ENCODE peak calls at places on chromosomes 11 and 22, in six cellular contexts. One of them, this sample, is unnamed.

GRCh38 chr11:117145393-117145761 is 1.3 kb downstream of the PAFAH1B2 start:
- DNase-seq in fibroblast of pulmonary artery: peak; percentile 56
- DNase-seq in tibial nerve: no peak
- DNase-seq in colonic mucosa: peak; percentile 30
- DNase-seq in foreskin keratinocyte: peak; percentile 36
- DNase-seq in AG09309: no peak
- DNase-seq in this sample: no peak

GRCh38 chr22:34992672-34993071 is 73.3 kb upstream of the ISX start:
- DNase-seq in fibroblast of pulmonary artery: no peak
- DNase-seq in tibial nerve: no peak
- DNase-seq in colonic mucosa: no peak
- DNase-seq in foreskin keratinocyte: no peak
- DNase-seq in AG09309: no peak
- DNase-seq in this sample: no peak

GRCh38 chr11:34970033-34970432 is 53.6 kb downstream of the PDHX start:
- DNase-seq in fibroblast of pulmonary artery: no peak
- DNase-seq in tibial nerve: no peak
- DNase-seq in colonic mucosa: no peak
- DNase-seq in foreskin keratinocyte: no peak
- DNase-seq in AG09309: no peak
- DNase-seq in this sample: no peak

GRCh38 chr11:83363280-83363679 is 77.1 kb upstream of the CCDC90B start:
- DNase-seq in fibroblast of pulmonary artery: no peak
- DNase-seq in tibial nerve: no peak
- DNase-seq in colonic mucosa: no peak
- DNase-seq in foreskin keratinocyte: no peak
- DNase-seq in AG09309: no peak
- DNase-seq in this sample: no peak

GRCh38 chr22:19892249-19892879 is 37.7 kb upstream of the GNB1L start:
- DNase-seq in fibroblast of pulmonary artery: peak; percentile 69
- DNase-seq in tibial nerve: no peak
- DNase-seq in colonic mucosa: no peak
- DNase-seq in foreskin keratinocyte: no peak
- DNase-seq in AG09309: no peak
- DNase-seq in this sample: no peak

GRCh38 chr11:128190312-128190711 is 397.0 kb downstream of the ETS1 start:
- DNase-seq in fibroblast of pulmonary artery: no peak
- DNase-seq in tibial nerve: no peak
- DNase-seq in colonic mucosa: no peak
- DNase-seq in foreskin keratinocyte: no peak
- DNase-seq in AG09309: no peak
- DNase-seq in this sample: no peak

GRCh38 chr11:34181254-34181653 is 75.8 kb downstream of the NAT10 start:
- DNase-seq in fibroblast of pulmonary artery: no peak
- DNase-seq in tibial nerve: no peak
- DNase-seq in colonic mucosa: no peak
- DNase-seq in foreskin keratinocyte: no peak
- DNase-seq in AG09309: no peak
- DNase-seq in this sample: no peak

GRCh38 chr11:29782447-29782846 is 234.4 kb downstream of the KCNA4 start:
- DNase-seq in fibroblast of pulmonary artery: peak; percentile 6
- DNase-seq in tibial nerve: no peak
- DNase-seq in colonic mucosa: no peak
- DNase-seq in foreskin keratinocyte: no peak
- DNase-seq in AG09309: no peak
- DNase-seq in this sample: no peak

GRCh38 chr11:79087238-79087956 is 353.4 kb downstream of the TENM4 start:
- DNase-seq in fibroblast of pulmonary artery: peak; percentile 83
- DNase-seq in tibial nerve: no peak
- DNase-seq in colonic mucosa: no peak
- DNase-seq in foreskin keratinocyte: peak; percentile 28
- DNase-seq in AG09309: peak; percentile 39
- DNase-seq in this sample: no peak

GRCh38 chr22:50272103-50272782 is 2.1 kb upstream of the MAPK11 start:
- DNase-seq in fibroblast of pulmonary artery: peak; percentile 17
- DNase-seq in tibial nerve: no peak
- DNase-seq in colonic mucosa: no peak
- DNase-seq in foreskin keratinocyte: no peak
- DNase-seq in AG09309: no peak
- DNase-seq in this sample: no peak

GRCh38 chr11:83543918-83544491 is 257.8 kb upstream of the CCDC90B start:
- DNase-seq in fibroblast of pulmonary artery: no peak
- DNase-seq in tibial nerve: no peak
- DNase-seq in colonic mucosa: no peak
- DNase-seq in foreskin keratinocyte: peak; percentile 57
- DNase-seq in AG09309: no peak
- DNase-seq in this sample: no peak

GRCh38 chr22:19199479-19199878 is 20.9 kb upstream of the SLC25A1 start:
- DNase-seq in fibroblast of pulmonary artery: no peak
- DNase-seq in tibial nerve: no peak
- DNase-seq in colonic mucosa: no peak
- DNase-seq in foreskin keratinocyte: no peak
- DNase-seq in AG09309: no peak
- DNase-seq in this sample: no peak

GRCh38 chr11:63608353-63609345 is 5.6 kb downstream of the PLAAT3 start:
- DNase-seq in fibroblast of pulmonary artery: peak; percentile 61
- DNase-seq in tibial nerve: no peak
- DNase-seq in colonic mucosa: no peak
- DNase-seq in foreskin keratinocyte: peak; percentile 36
- DNase-seq in AG09309: peak; percentile 70
- DNase-seq in this sample: no peak

GRCh38 chr22:48629631-48630443 is 1197.8 kb downstream of the BRD1 start:
- DNase-seq in fibroblast of pulmonary artery: no peak
- DNase-seq in tibial nerve: no peak
- DNase-seq in colonic mucosa: no peak
- DNase-seq in foreskin keratinocyte: no peak
- DNase-seq in AG09309: no peak
- DNase-seq in this sample: no peak

GRCh38 chr22:22786301-22787115 is 101.1 kb upstream of the IGLL5 start:
- DNase-seq in fibroblast of pulmonary artery: no peak
- DNase-seq in tibial nerve: no peak
- DNase-seq in colonic mucosa: no peak
- DNase-seq in foreskin keratinocyte: no peak
- DNase-seq in AG09309: no peak
- DNase-seq in this sample: no peak

GRCh38 chr11:86152006-86152862 is 83.3 kb upstream of the PICALM start:
- DNase-seq in fibroblast of pulmonary artery: peak; percentile 55
- DNase-seq in tibial nerve: no peak
- DNase-seq in colonic mucosa: no peak
- DNase-seq in foreskin keratinocyte: peak; percentile 91
- DNase-seq in AG09309: no peak
- DNase-seq in this sample: peak; percentile 58

DNA sequence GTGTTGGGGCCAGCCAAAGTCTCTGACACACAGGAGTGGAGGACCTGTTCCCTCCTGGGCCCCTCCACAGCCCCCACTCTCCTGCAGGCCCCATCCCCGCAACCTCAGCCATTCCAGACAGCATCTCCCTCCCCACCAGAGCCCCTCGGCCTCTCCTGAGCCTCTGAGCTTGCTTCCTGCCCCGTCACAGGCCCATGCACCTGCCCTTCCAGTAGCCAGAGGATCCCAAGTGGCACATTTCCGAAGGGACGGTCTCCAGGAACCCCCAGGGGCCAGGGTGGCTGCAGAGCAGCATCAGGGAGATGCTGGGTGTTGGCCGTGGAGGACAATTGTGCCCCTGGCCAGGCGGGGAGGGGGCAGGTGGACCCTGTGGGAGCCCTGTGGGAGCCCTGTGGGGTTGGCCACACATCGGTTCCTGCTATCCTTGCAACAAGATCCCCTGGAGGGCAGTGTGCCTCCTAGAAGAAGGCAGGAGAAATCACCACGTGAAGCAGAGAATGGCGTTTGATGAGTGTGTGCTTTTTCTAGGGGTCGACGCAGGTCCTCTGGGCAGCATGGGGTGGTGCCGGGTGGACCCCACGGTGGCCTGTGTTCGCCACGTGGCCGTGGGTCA is 45.3 kb upstream of the PPARA start:
- DNase-seq in fibroblast of pulmonary artery: no peak
- DNase-seq in tibial nerve: no peak
- DNase-seq in colonic mucosa: no peak
- DNase-seq in foreskin keratinocyte: peak; percentile 68
- DNase-seq in AG09309: no peak
- DNase-seq in this sample: peak; percentile 30
- TF ChIP-seq CTCF in fibroblast of pulmonary artery: no peak
- TF ChIP-seq CTCF in tibial nerve: no peak
- TF ChIP-seq CTCF in colonic mucosa: no peak
- TF ChIP-seq CTCF in foreskin keratinocyte: peak; percentile 32
- TF ChIP-seq CTCF in AG09309: peak; percentile 10
- TF ChIP-seq CTCF in this sample: no peak

GRCh38 chr11:120304526-120304925 is 20.6 kb upstream of the TLCD5 start:
- DNase-seq in fibroblast of pulmonary artery: peak; percentile 39
- DNase-seq in tibial nerve: no peak
- DNase-seq in colonic mucosa: no peak
- DNase-seq in foreskin keratinocyte: peak; percentile 75
- DNase-seq in AG09309: no peak
- DNase-seq in this sample: peak; percentile 35

GRCh38 chr11:120306519-120307242 is 18.4 kb upstream of the TLCD5 start:
- DNase-seq in fibroblast of pulmonary artery: peak; percentile 84
- DNase-seq in tibial nerve: no peak
- DNase-seq in colonic mucosa: peak; percentile 76
- DNase-seq in foreskin keratinocyte: peak; percentile 92
- DNase-seq in AG09309: peak; percentile 71
- DNase-seq in this sample: peak; percentile 72

GRCh38 chr11:120302001-120302805 is 22.9 kb upstream of the TLCD5 start:
- DNase-seq in fibroblast of pulmonary artery: no peak
- DNase-seq in tibial nerve: no peak
- DNase-seq in colonic mucosa: peak; percentile 77
- DNase-seq in foreskin keratinocyte: no peak
- DNase-seq in AG09309: no peak
- DNase-seq in this sample: peak; percentile 65

GRCh38 chr11:120305286-120305685 is 19.8 kb upstream of the TLCD5 start:
- DNase-seq in fibroblast of pulmonary artery: no peak
- DNase-seq in tibial nerve: no peak
- DNase-seq in colonic mucosa: peak; percentile 77
- DNase-seq in foreskin keratinocyte: peak; percentile 62
- DNase-seq in AG09309: no peak
- DNase-seq in this sample: peak; percentile 72

GRCh38 chr11:120303004-120303637 is 22.0 kb upstream of the TLCD5 start:
- DNase-seq in fibroblast of pulmonary artery: peak; percentile 88
- DNase-seq in tibial nerve: peak; percentile 51
- DNase-seq in colonic mucosa: peak; percentile 89
- DNase-seq in foreskin keratinocyte: peak; percentile 69
- DNase-seq in AG09309: peak; percentile 47
- DNase-seq in this sample: peak; percentile 59
- TF ChIP-seq CTCF in fibroblast of pulmonary artery: peak; percentile 100
- TF ChIP-seq CTCF in tibial nerve: peak; percentile 80
- TF ChIP-seq CTCF in colonic mucosa: peak; percentile 52
- TF ChIP-seq CTCF in foreskin keratinocyte: peak; percentile 99
- TF ChIP-seq CTCF in AG09309: peak; percentile 99
- TF ChIP-seq CTCF in this sample: peak; percentile 72

GRCh38 chr11:84993386-84993785 is 633.8 kb downstream of the DLG2 start:
- DNase-seq in fibroblast of pulmonary artery: peak; percentile 0
- DNase-seq in tibial nerve: no peak
- DNase-seq in colonic mucosa: peak; percentile 18
- DNase-seq in foreskin keratinocyte: peak; percentile 6
- DNase-seq in AG09309: no peak
- DNase-seq in this sample: peak; percentile 0
- TF ChIP-seq CTCF in fibroblast of pulmonary artery: no peak
- TF ChIP-seq CTCF in tibial nerve: no peak
- TF ChIP-seq CTCF in colonic mucosa: no peak
- TF ChIP-seq CTCF in foreskin keratinocyte: peak; percentile 57
- TF ChIP-seq CTCF in AG09309: peak; percentile 61
- TF ChIP-seq CTCF in this sample: no peak

GRCh38 chr11:6604081-6604626 is 580 bp downstream of the ILK start:
- DNase-seq in fibroblast of pulmonary artery: peak; percentile 75
- DNase-seq in tibial nerve: peak; percentile 38
- DNase-seq in colonic mucosa: peak; percentile 66
- DNase-seq in foreskin keratinocyte: peak; percentile 46
- DNase-seq in AG09309: peak; percentile 28
- DNase-seq in this sample: peak; percentile 26
- TF ChIP-seq CTCF in fibroblast of pulmonary artery: peak; percentile 21
- TF ChIP-seq CTCF in tibial nerve: no peak
- TF ChIP-seq CTCF in colonic mucosa: no peak
- TF ChIP-seq CTCF in foreskin keratinocyte: peak; percentile 40
- TF ChIP-seq CTCF in AG09309: peak; percentile 32
- TF ChIP-seq CTCF in this sample: no peak

GRCh38 chr11:58913685-58914084 is 25.6 kb upstream of the GLYATL1 start:
- DNase-seq in fibroblast of pulmonary artery: no peak
- DNase-seq in tibial nerve: no peak
- DNase-seq in colonic mucosa: no peak
- DNase-seq in foreskin keratinocyte: no peak
- DNase-seq in AG09309: no peak
- DNase-seq in this sample: no peak

GRCh38 chr11:58917159-58917765 is 22.0 kb upstream of the GLYATL1 start:
- DNase-seq in fibroblast of pulmonary artery: no peak
- DNase-seq in tibial nerve: no peak
- DNase-seq in colonic mucosa: no peak
- DNase-seq in foreskin keratinocyte: no peak
- DNase-seq in AG09309: no peak
- DNase-seq in this sample: no peak

GRCh38 chr11:58914821-58915543 is 24.3 kb upstream of the GLYATL1 start:
- DNase-seq in fibroblast of pulmonary artery: peak; percentile 30
- DNase-seq in tibial nerve: no peak
- DNase-seq in colonic mucosa: no peak
- DNase-seq in foreskin keratinocyte: peak; percentile 68
- DNase-seq in AG09309: no peak
- DNase-seq in this sample: no peak

GRCh38 chr11:58919561-58919960 is 19.7 kb upstream of the GLYATL1 start:
- DNase-seq in fibroblast of pulmonary artery: no peak
- DNase-seq in tibial nerve: no peak
- DNase-seq in colonic mucosa: no peak
- DNase-seq in foreskin keratinocyte: no peak
- DNase-seq in AG09309: no peak
- DNase-seq in this sample: no peak

DNA sequence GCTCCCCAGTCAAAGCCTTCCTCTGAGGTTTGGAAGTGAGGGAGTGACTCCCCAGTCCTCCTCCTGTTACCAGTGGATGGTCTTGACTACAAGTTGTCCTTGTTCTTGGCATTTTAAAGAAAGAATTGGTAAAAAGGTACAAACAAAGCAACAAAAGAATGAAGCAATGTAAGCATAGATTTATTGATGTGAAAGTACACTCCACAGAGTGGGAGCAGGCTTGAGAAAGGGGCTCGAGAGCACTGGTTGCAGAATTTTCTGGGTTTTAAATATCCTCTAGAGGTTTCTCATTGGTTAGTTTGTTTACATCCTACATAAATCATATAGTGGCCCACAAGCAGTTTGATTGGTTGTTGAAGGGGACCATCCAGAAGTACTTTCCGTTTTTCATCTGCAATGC is 22.7 kb upstream of the GLYATL1 start:
- DNase-seq in fibroblast of pulmonary artery: no peak
- DNase-seq in tibial nerve: no peak
- DNase-seq in colonic mucosa: no peak
- DNase-seq in foreskin keratinocyte: no peak
- DNase-seq in AG09309: no peak
- DNase-seq in this sample: no peak
- TF ChIP-seq CTCF in fibroblast of pulmonary artery: no peak
- TF ChIP-seq CTCF in tibial nerve: no peak
- TF ChIP-seq CTCF in colonic mucosa: no peak
- TF ChIP-seq CTCF in foreskin keratinocyte: no peak
- TF ChIP-seq CTCF in AG09309: no peak
- TF ChIP-seq CTCF in this sample: no peak